ENCODE peak calls at places on chromosomes 1 and 21, in nine cellular contexts. X is right atrium auricular region, O is A549, L is GM23338, F is uterus, P is cardiac muscle cell, E is foreskin keratinocyte, N is left lung, Q is fibroblast of lung. H is an unnamed sample.

GRCh38 chr21:22374218-22374969 is 1376.2 kb downstream of the NCAM2 start:
- DNase-seq in N (no peak), L (peak), E (no peak), Q (no peak), F (no peak), X (no peak), O (no peak), P (no peak), H (no peak)

GRCh38 chr1:229097356-229097755 is 173.6 kb upstream of the RAB4A start:
- DNase-seq in Q (no peak), O (no peak), L (no peak), X (no peak), P (no peak), F (no peak), N (no peak), E (no peak), H (no peak)

GRCh38 chr1:214830956-214831355 is 228.0 kb downstream of the CENPF start:
- DNase-seq in Q (no peak), F (no peak), N (no peak), X (no peak), P (no peak), O (no peak), E (no peak), L (no peak), H (no peak)

GRCh38 chr21:15592271-15592860 is 137.4 kb upstream of the USP25 start:
- DNase-seq in Q (peak), F (no peak), N (no peak), X (no peak), L (peak), O (peak), P (peak), E (peak), H (peak)

GRCh38 chr1:68231627-68232303 is 558 bp downstream of the WLS start:
- DNase-seq in L (peak), E (peak), X (peak), P (peak), N (peak), O (peak), Q (peak), F (peak), H (peak)

GRCh38 chr1:9473032-9473792 is 66.1 kb upstream of the SLC25A33 start:
- DNase-seq in X (peak), O (peak), E (peak), N (peak), P (peak), F (peak), Q (peak), L (no peak), H (peak)

GRCh38 chr21:40208206-40208950 is 341.1 kb downstream of the PCP4 start:
- DNase-seq in F (no peak), O (no peak), Q (no peak), X (no peak), E (no peak), P (no peak), L (no peak), N (no peak), H (no peak)

GRCh38 chr1:175192111-175192629 is 406 bp downstream of the KIAA0040 start:
- DNase-seq in P (no peak), N (peak), O (no peak), L (peak), X (peak), E (peak), Q (no peak), F (peak), H (no peak)

GRCh38 chr1:169368406-169368769 is 393 bp downstream of the BLZF1 start:
- DNase-seq in P (no peak), E (no peak), F (no peak), Q (peak), X (no peak), O (no peak), N (no peak), L (peak), H (peak)

GRCh38 chr1:170707959-170708666 is 44.2 kb downstream of the PRRX1 start:
- DNase-seq in X (no peak), F (peak), P (peak), O (peak), N (no peak), Q (peak), E (peak), L (no peak), H (peak)

GRCh38 chr21:16196521-16197208 is 466.9 kb downstream of the USP25 start:
- DNase-seq in X (no peak), L (no peak), E (peak), O (no peak), Q (peak), N (no peak), P (peak), F (no peak), H (no peak)

GRCh38 chr1:222390181-222390580 is 157.7 kb downstream of the HHIPL2 start:
- DNase-seq in O (no peak), P (no peak), L (no peak), E (no peak), N (no peak), Q (peak), F (no peak), X (no peak), H (no peak)

GRCh38 chr1:24927886-24928630 is 2.0 kb downstream of the RUNX3 start:
- DNase-seq in L (peak), O (no peak), P (peak), N (no peak), Q (no peak), F (no peak), E (peak), X (no peak), H (no peak)

GRCh38 chr1:22262583-22262982 is 119.7 kb upstream of the WNT4 start:
- DNase-seq in F (no peak), L (peak), E (no peak), N (no peak), Q (no peak), O (no peak), X (no peak), P (no peak), H (no peak)

GRCh38 chr1:22261580-22261979 is 118.7 kb upstream of the WNT4 start:
- DNase-seq in P (no peak), O (no peak), L (no peak), F (no peak), Q (no peak), N (no peak), E (no peak), X (no peak), H (no peak)

GRCh38 chr1:22258696-22259095 is 115.8 kb upstream of the WNT4 start:
- DNase-seq in E (no peak), P (no peak), Q (no peak), L (no peak), F (no peak), O (no peak), N (no peak), X (no peak), H (no peak)

GRCh38 chr1:22259581-22260282 is 116.8 kb upstream of the WNT4 start:
- DNase-seq in N (peak), F (no peak), L (no peak), O (no peak), E (no peak), Q (no peak), X (no peak), P (peak), H (no peak)

GRCh38 chr1:22260860-22261432 is 118.0 kb upstream of the WNT4 start:
- DNase-seq in L (no peak), N (no peak), O (no peak), X (no peak), F (no peak), P (no peak), Q (no peak), E (no peak), H (no peak)
- H3K27ac ChIP-seq in L (no peak), N (no peak), O (no peak), X (no peak), F (no peak), P (no peak), Q (no peak), E (no peak), H (no peak)

GRCh38 chr1:201795066-201795465 is 33.9 kb upstream of the IPO9 start:
- DNase-seq in L (peak), E (no peak), O (no peak), F (no peak), P (peak), N (no peak), Q (no peak), X (no peak), H (peak)
- TF ChIP-seq CTCF in L (peak), E (peak), O (peak), F (peak), P (peak), N (no peak), Q (peak), X (no peak), H (peak)

DNA sequence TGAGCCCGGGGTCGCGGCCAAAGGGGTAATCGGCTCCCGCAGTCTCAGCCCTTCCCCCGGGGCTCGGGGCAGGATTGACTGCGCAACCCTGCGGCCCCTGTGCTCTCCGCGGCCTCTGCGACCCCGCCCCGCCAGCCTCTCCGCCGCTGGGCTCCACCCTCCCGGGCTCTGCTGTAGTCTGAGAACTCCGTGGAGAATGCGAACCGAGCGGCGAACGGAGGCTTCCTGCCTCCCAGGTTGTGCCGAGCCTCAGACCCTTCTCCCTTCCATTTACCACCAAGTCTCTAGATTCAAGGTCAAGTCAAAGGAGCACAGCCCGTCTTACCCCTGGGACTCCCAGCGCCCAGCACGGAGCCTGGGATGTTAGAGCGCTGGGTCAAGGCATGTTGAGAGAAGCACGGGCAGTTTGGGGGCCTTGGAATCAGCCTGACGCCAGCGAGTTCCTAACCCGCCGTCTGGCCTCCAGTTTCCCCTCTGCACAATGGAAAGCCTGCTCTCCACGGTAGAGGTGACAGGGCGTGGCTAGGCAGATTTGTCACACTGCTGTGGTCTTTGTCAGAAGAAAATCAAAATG is 3.0 kb downstream of the ATP2B4 start:
- DNase-seq in N (peak), X (peak), E (no peak), F (peak), O (no peak), Q (peak), L (peak), P (peak), H (no peak)
- H3K27ac ChIP-seq in N (peak), X (peak), E (peak), F (peak), O (no peak), Q (peak), L (no peak), P (no peak), H (peak)

DNA sequence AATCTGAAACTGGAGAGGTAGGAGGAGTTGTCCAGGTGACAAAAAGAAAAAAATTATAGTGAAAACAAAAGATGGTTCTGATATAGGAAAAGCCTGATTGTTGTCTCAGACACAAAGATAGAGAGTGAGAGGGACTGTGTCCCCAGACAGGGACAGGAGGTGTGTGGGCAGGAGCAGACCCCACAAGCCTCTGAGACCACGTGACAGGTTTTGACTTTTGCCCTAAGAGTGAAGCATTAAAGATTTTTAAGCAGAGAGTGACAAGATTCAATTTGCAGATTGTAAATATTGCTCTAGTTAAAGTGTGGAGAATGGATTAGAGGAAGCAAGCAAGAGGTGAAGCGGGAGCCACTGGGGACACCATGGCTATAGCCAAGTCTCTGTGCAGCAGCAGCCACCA is 10.4 kb downstream of the PRR9 start:
- DNase-seq in N (no peak), X (no peak), L (no peak), Q (no peak), F (no peak), E (no peak), P (no peak), O (no peak), H (no peak)
- TF ChIP-seq CTCF in N (no peak), X (no peak), L (no peak), Q (no peak), F (no peak), E (no peak), P (no peak), O (no peak), H (no peak)

GRCh38 chr1:75786901-75787455 is 922 bp downstream of the RABGGTB start:
- DNase-seq in O (no peak), N (no peak), P (no peak), Q (no peak), X (no peak), L (no peak), F (no peak), E (no peak), H (no peak)
- H3K27ac ChIP-seq in O (peak), N (peak), P (peak), Q (peak), X (peak), L (peak), F (peak), E (peak), H (no peak)

H was measured in RWPE1.